ENCODE peak calls at places on chromosomes 7 and 10, in six cellular contexts. P is small intestine; A is NCI-H1436; J is lung; B is psoas muscle; Z is activated CD4-positive, alpha-beta T cell treated with anti-CD3 and anti-CD28 coated beads, Interleukin-2, amount 10 ng/mL, durations not matched to agents 7 days and 5 days. V is an unnamed sample.

GRCh38 chr10:52986120-52986519 is 213.5 kb upstream of the MBL2 start:
- DNase-seq in P (no peak), A (no peak), J (no peak), B (no peak), Z (no peak), V (no peak)

GRCh38 chr7:158779061-158779992 is 50.0 kb downstream of the ESYT2 start:
- DNase-seq in P (no peak), A (no peak), J (no peak), B (no peak), Z (no peak), V (no peak)

GRCh38 chr7:44286182-44286617 is 39.2 kb downstream of the CAMK2B start:
- DNase-seq in P (no peak), A (no peak), J (no peak), B (peak), Z (no peak), V (no peak)

GRCh38 chr7:6438427-6438826 is 9.3 kb downstream of the DAGLB start:
- DNase-seq in P (no peak), A (no peak), J (no peak), B (no peak), Z (no peak), V (no peak)

GRCh38 chr7:88357295-88357694 is 50.6 kb upstream of the STEAP4 start:
- DNase-seq in P (peak), A (no peak), J (peak), B (no peak), Z (no peak), V (no peak)

GRCh38 chr10:19041176-19041575 is 7.4 kb upstream of the MALRD1 start:
- DNase-seq in P (no peak), A (peak), J (no peak), B (no peak), Z (no peak), V (no peak)

GRCh38 chr7:151924508-151924907 is 31.7 kb upstream of the GALNTL5 start:
- DNase-seq in P (peak), A (no peak), J (no peak), B (no peak), Z (no peak), V (no peak)

GRCh38 chr10:132566892-132567291 is 29.3 kb downstream of the INPP5A start:
- DNase-seq in P (no peak), A (no peak), J (no peak), B (no peak), Z (no peak), V (no peak)

GRCh38 chr10:11414314-11415038 is 197.0 kb downstream of the USP6NL start:
- DNase-seq in P (no peak), A (no peak), J (no peak), B (no peak), Z (no peak), V (no peak)

GRCh38 chr7:47420117-47420780 is 161.7 kb downstream of the TNS3 start:
- DNase-seq in P (no peak), A (no peak), J (no peak), B (no peak), Z (no peak), V (no peak)

GRCh38 chr7:157438121-157439025 is 101.6 kb downstream of the DNAJB6 start:
- DNase-seq in P (no peak), A (no peak), J (no peak), B (peak), Z (no peak), V (no peak)

GRCh38 chr7:1754345-1754908 is 84.3 kb downstream of the ELFN1 start:
- DNase-seq in P (no peak), A (no peak), J (no peak), B (no peak), Z (no peak), V (no peak)

GRCh38 chr7:157010588-157011332 is at the start of gene MNX1:
- DNase-seq in P (peak), A (peak), J (peak), B (peak), Z (peak), V (no peak)

V was measured in BJ.